ENCODE peak calls at places on chromosomes 2 and 18, in six cellular contexts. R is IMR-90; I is stimulated activated CD8-positive, alpha-beta memory T cell treated with anti-CD3 and anti-CD28 coated beads, Interleukin-7, amount 100 ng/mL, for 4 hours; K is stimulated activated CD4-positive, alpha-beta T cell treated with anti-CD3 and anti-CD28 coated beads, Interleukin-2, amount 100 ng/mL, for 48 hours; A is hypothalamus; U is fibroblast of pulmonary artery. F is an unnamed sample.

GRCh38 chr2:143907801-143908200 is 612.1 kb downstream of the ZEB2 start:
- DNase-seq in R (peak), I (no peak), K (no peak), A (no peak), U (peak), F (peak)

GRCh38 chr18:12059334-12060181 is 34.1 kb upstream of the ANKRD62 start:
- DNase-seq in R (no peak), I (no peak), K (no peak), A (no peak), U (no peak), F (no peak)

GRCh38 chr18:48838921-48839818 is 111.6 kb downstream of the SMAD7 start:
- DNase-seq in R (peak), I (peak), K (no peak), A (no peak), U (peak), F (peak)

GRCh38 chr2:158644139-158644538 is 151.0 kb upstream of the DAPL1 start:
- DNase-seq in R (peak), I (no peak), K (no peak), A (no peak), U (peak), F (peak)

GRCh38 chr2:181354626-181355025 is 102.6 kb upstream of the ITGA4 start:
- DNase-seq in R (peak), I (no peak), K (no peak), A (no peak), U (peak), F (peak)

GRCh38 chr2:112182581-112183034 is 44.4 kb downstream of the FBLN7 start:
- DNase-seq in R (no peak), I (no peak), K (no peak), A (no peak), U (no peak), F (no peak)

GRCh38 chr2:217832987-217833386 is 169.8 kb downstream of the TNS1 start:
- DNase-seq in R (no peak), I (no peak), K (no peak), A (no peak), U (no peak), F (no peak)

GRCh38 chr2:235078182-235078581 is 126.4 kb downstream of the SH3BP4 start:
- DNase-seq in R (no peak), I (no peak), K (no peak), A (no peak), U (no peak), F (no peak)

GRCh38 chr2:36797324-36798070 is 101.0 kb downstream of the VIT start:
- DNase-seq in R (no peak), I (no peak), K (no peak), A (no peak), U (no peak), F (no peak)

GRCh38 chr2:191020742-191021381 is 6.9 kb upstream of the STAT1 start:
- DNase-seq in R (peak), I (no peak), K (no peak), A (no peak), U (peak), F (peak)

GRCh38 chr18:48355526-48356115 is 53.6 kb downstream of the ZBTB7C start:
- DNase-seq in R (no peak), I (no peak), K (no peak), A (no peak), U (no peak), F (no peak)

GRCh38 chr2:28231110-28231621 is 161.5 kb upstream of the FOSL2 start:
- DNase-seq in R (peak), I (no peak), K (no peak), A (no peak), U (peak), F (peak)

GRCh38 chr2:112137516-112138142 is 556 bp upstream of the FBLN7 start:
- DNase-seq in R (peak), I (no peak), K (no peak), A (no peak), U (no peak), F (no peak)

GRCh38 chr2:109378682-109379081 is 235.1 kb downstream of the SEPTIN10 start:
- DNase-seq in R (peak), I (no peak), K (no peak), A (no peak), U (no peak), F (no peak)

GRCh38 chr2:2331905-2332280 is 818 bp upstream of the MYT1L start:
- DNase-seq in R (no peak), I (no peak), K (no peak), A (no peak), U (no peak), F (no peak)

GRCh38 chr2:231207734-231208133 is 9.3 kb downstream of the ARMC9 start:
- DNase-seq in R (no peak), I (no peak), K (no peak), A (no peak), U (no peak), F (no peak)

GRCh38 chr2:27249891-27250651 is 12.8 kb downstream of the SLC30A3 start:
- DNase-seq in R (peak), I (no peak), K (peak), A (no peak), U (peak), F (peak)

GRCh38 chr18:58297198-58297597 is 253.2 kb downstream of the NEDD4L start:
- DNase-seq in R (peak), I (no peak), K (no peak), A (no peak), U (no peak), F (peak)

GRCh38 chr2:85189606-85190270 is 56.5 kb downstream of the TCF7L1 start:
- DNase-seq in R (no peak), I (no peak), K (no peak), A (peak), U (no peak), F (no peak)

GRCh38 chr18:79851981-79852380 is 54.2 kb downstream of the KCNG2 start:
- DNase-seq in R (no peak), I (no peak), K (no peak), A (no peak), U (no peak), F (no peak)

GRCh38 chr2:26720322-26721166 is 28.0 kb downstream of the KCNK3 start:
- DNase-seq in R (peak), I (no peak), K (no peak), A (no peak), U (peak), F (no peak)

GRCh38 chr18:12278765-12279682 is 24.9 kb downstream of the CIDEA start:
- DNase-seq in R (peak), I (no peak), K (no peak), A (peak), U (peak), F (peak)

GRCh38 chr2:208595386-208596275 is 189.0 kb downstream of the PTH2R start:
- DNase-seq in R (no peak), I (no peak), K (no peak), A (no peak), U (no peak), F (no peak)

GRCh38 chr2:200523158-200523557 is 2.8 kb upstream of the SGO2 start:
- DNase-seq in R (no peak), I (no peak), K (no peak), A (no peak), U (no peak), F (no peak)

GRCh38 chr2:172701250-172701649 is 34.4 kb upstream of the RAPGEF4 start:
- DNase-seq in R (peak), I (no peak), K (no peak), A (no peak), U (peak), F (peak)

GRCh38 chr2:124024491-124025348 is at the start of gene CNTNAP5:
- DNase-seq in R (no peak), I (no peak), K (no peak), A (peak), U (peak), F (no peak)

GRCh38 chr2:46002507-46002883 is 294.7 kb upstream of the EPAS1 start:
- DNase-seq in R (peak), I (no peak), K (no peak), A (no peak), U (peak), F (no peak)

GRCh38 chr2:127174176-127174575 is 45.9 kb downstream of the CYP27C1 start:
- DNase-seq in R (peak), I (no peak), K (no peak), A (no peak), U (peak), F (peak)

GRCh38 chr2:222318026-222318711 is 19.4 kb upstream of the PAX3 start:
- DNase-seq in R (peak), I (no peak), K (no peak), A (no peak), U (peak), F (peak)

GRCh38 chr18:29737190-29737589 is 1305.4 kb downstream of the DSC3 start:
- DNase-seq in R (no peak), I (no peak), K (no peak), A (no peak), U (no peak), F (no peak)